ENCODE peak calls at places on chromosome 6, in four cellular contexts. X is lower leg skin, I is adrenal gland, H is vagina. K is an unnamed sample.

GRCh38 chr6:14401181-14401745 is 283.7 kb downstream of the CD83 start:
- DNase-seq in X (no peak), I (no peak), H (no peak), K (no peak)

GRCh38 chr6:50791900-50792508 is 26.7 kb upstream of the TFAP2B start:
- DNase-seq in X (no peak), I (peak), H (no peak), K (no peak)

GRCh38 chr6:21756487-21756886 is 162.9 kb downstream of the SOX4 start:
- DNase-seq in X (no peak), I (no peak), H (no peak), K (no peak)

GRCh38 chr6:149749594-149750135 is at the start of gene PCMT1:
- DNase-seq in X (peak), I (peak), H (peak), K (peak)

GRCh38 chr6:6610031-6610591 is 21.6 kb downstream of the LY86 start:
- DNase-seq in X (no peak), I (no peak), H (no peak), K (no peak)

GRCh38 chr6:17012421-17013225 is 89.2 kb upstream of the STMND1 start:
- DNase-seq in X (no peak), I (no peak), H (no peak), K (no peak)

GRCh38 chr6:47174502-47175023 is 132.4 kb upstream of the ADGRF1 start:
- DNase-seq in X (no peak), I (no peak), H (no peak), K (no peak)

GRCh38 chr6:106170030-106170791 is 84.1 kb downstream of the PRDM1 start:
- DNase-seq in X (no peak), I (no peak), H (no peak), K (no peak)

GRCh38 chr6:39956951-39957350 is 22.7 kb upstream of the MOCS1 start:
- DNase-seq in X (no peak), I (no peak), H (no peak), K (no peak)

GRCh38 chr6:22042713-22043112 is 254.1 kb downstream of the PRL start:
- DNase-seq in X (no peak), I (no peak), H (no peak), K (no peak)

GRCh38 chr6:141265748-141266647 is 866.7 kb upstream of the GJE1 start:
- DNase-seq in X (no peak), I (no peak), H (no peak), K (no peak)

GRCh38 chr6:231779-232178 is 60.5 kb upstream of the DUSP22 start:
- DNase-seq in X (no peak), I (no peak), H (no peak), K (no peak)

GRCh38 chr6:72245565-72245964 is 359.2 kb downstream of the RIMS1 start:
- DNase-seq in X (no peak), I (no peak), H (no peak), K (no peak)

GRCh38 chr6:29733057-29733456 is 9.8 kb downstream of the HLA-F start:
- DNase-seq in X (no peak), I (no peak), H (no peak), K (no peak)

GRCh38 chr6:102118034-102118433 is 724.5 kb downstream of the GRIK2 start:
- DNase-seq in X (no peak), I (no peak), H (no peak), K (no peak)

GRCh38 chr6:102115911-102116310 is 722.4 kb downstream of the GRIK2 start:
- DNase-seq in X (no peak), I (no peak), H (no peak), K (no peak)

DNA sequence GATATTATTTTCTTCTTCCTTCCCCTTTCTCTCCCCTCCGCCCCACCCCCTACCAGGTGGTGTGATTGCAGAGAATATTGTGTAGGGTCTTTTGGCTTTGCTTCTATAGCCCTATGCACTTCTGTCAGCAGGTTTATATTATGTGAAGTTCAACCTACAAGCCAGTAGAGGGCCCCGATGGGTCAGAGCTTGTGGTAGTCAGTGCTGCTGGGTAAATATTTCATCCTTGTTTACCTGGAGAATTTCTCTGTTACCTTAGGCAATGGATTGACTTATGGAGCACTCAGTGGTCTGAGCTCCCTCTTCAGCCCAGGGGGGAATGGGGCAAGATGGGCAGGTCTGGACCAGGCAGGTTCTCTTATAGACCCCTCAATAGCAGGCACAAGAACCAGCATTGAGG is 720.9 kb downstream of the GRIK2 start:
- DNase-seq in X (no peak), I (no peak), H (no peak), K (no peak)
- TF ChIP-seq CTCF in X (no peak), I (no peak), H (no peak), K (peak)

GRCh38 chr6:134235937-134236751 is 81.8 kb downstream of the SGK1 start:
- DNase-seq in X (no peak), I (no peak), H (no peak), K (no peak)

GRCh38 chr6:134233180-134233579 is 84.7 kb downstream of the SGK1 start:
- DNase-seq in X (no peak), I (no peak), H (no peak), K (no peak)

GRCh38 chr6:134230940-134231339 is 87.0 kb downstream of the SGK1 start:
- DNase-seq in X (no peak), I (no peak), H (no peak), K (no peak)

GRCh38 chr6:134229520-134229919 is 88.4 kb downstream of the SGK1 start:
- DNase-seq in X (no peak), I (no peak), H (no peak), K (no peak)

DNA sequence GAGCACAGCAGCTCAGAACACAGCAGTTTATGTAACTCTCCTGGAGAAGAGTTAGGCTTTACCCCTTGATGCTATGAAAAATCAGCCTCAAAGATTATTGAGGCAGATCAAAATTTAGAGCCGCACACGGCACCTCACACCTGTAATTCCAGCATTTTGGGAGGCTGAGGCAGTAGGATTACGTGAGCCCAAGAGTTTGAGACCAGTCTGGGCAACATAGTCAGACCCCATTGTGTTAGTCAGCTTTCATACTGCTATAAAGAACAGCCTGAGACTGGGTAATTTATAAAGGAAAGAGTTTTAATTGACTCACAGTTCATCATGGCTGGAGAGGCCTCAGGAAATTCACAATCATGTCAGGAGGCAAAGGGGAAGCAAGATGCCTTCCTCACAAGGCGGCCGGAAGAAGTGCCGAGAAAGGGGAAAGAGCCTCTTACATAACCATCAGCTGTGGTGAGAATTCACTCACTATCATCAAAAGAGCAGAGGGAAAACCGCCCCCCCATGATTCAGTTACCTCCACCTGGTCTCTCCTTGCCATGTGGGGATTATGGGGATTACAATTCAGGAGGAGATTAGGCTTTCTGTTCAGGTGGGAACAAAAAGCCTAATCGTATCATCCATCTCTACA is 87.7 kb downstream of the SGK1 start:
- DNase-seq in X (no peak), I (no peak), H (no peak), K (no peak)
- TF ChIP-seq CTCF in X (no peak), I (no peak), H (no peak), K (no peak)

GRCh38 chr6:68575765-68576439 is 59.2 kb upstream of the ADGRB3 start:
- DNase-seq in X (no peak), I (peak), H (no peak), K (no peak)

GRCh38 chr6:68572975-68573374 is 62.1 kb upstream of the ADGRB3 start:
- DNase-seq in X (no peak), I (no peak), H (no peak), K (no peak)

GRCh38 chr6:68572525-68572924 is 62.6 kb upstream of the ADGRB3 start:
- DNase-seq in X (no peak), I (peak), H (no peak), K (no peak)
- TF ChIP-seq CTCF in X (no peak), I (peak), H (no peak), K (peak)

DNA sequence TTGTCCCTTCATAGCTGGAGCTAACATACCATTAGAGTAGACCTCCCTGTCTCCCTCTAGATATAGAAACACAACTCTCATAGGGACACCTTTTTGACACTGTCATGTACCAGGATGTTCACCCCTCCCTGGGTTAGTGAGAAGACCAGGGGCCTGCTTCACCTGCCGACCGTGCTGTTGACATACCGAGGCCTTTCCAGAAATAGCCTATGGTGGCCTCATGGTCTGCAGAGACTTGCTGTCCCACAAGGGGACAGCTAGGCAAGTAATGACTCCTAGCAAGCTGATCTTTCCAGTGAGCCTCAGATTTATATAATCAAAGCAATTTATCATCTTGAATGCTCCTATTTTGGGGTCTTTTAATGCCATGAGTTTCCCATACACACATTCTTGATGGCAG is 15.0 kb downstream of the ZDHHC14 start:
- DNase-seq in X (no peak), I (no peak), H (no peak), K (no peak)
- TF ChIP-seq CTCF in X (no peak), I (no peak), H (no peak), K (no peak)

K was measured in type B pancreatic cell.